ENCODE peak calls at places on chromosomes 11 and 22, in six cellular contexts. W is HCT116, V is A549, Y is PC-9, O is fibroblast of lung, F is lower leg skin. I is an unnamed sample.

GRCh38 chr22:27757928-27758525 is 43.5 kb downstream of the MN1 start:
- DNase-seq in W (no peak), V (no peak), Y (no peak), O (no peak), F (no peak), I (no peak)

GRCh38 chr22:28799125-28799833 is 1.1 kb downstream of the XBP1 start:
- DNase-seq in W (peak; percentile 35), V (peak; percentile 71), Y (peak; percentile 19), O (peak; percentile 88), F (peak; percentile 73), I (peak; percentile 97)

GRCh38 chr11:88886796-88887195 is 179.0 kb downstream of the GRM5 start:
- DNase-seq in W (peak; percentile 55), V (peak; percentile 6), Y (peak; percentile 41), O (no peak), F (no peak), I (peak; percentile 71)

GRCh38 chr11:15716550-15716949 is 601.8 kb downstream of the INSC start:
- DNase-seq in W (no peak), V (no peak), Y (no peak), O (peak; percentile 71), F (no peak), I (no peak)

GRCh38 chr11:68256331-68256741 is 15.4 kb downstream of the C11orf24 start:
- DNase-seq in W (no peak), V (no peak), Y (no peak), O (no peak), F (no peak), I (peak; percentile 10)

GRCh38 chr11:55819330-55819729 is at the start of gene OR5D18:
- DNase-seq in W (no peak), V (no peak), Y (no peak), O (no peak), F (no peak), I (no peak)

GRCh38 chr11:86396403-86396802 is 21.7 kb downstream of the CCDC81 start:
- DNase-seq in W (no peak), V (no peak), Y (no peak), O (peak; percentile 81), F (no peak), I (peak; percentile 36)

GRCh38 chr22:30827646-30828045 is 133.0 kb downstream of the OSBP2 start:
- DNase-seq in W (no peak), V (no peak), Y (no peak), O (no peak), F (no peak), I (no peak)

GRCh38 chr11:22491826-22492225 is 133.8 kb downstream of the FANCF start:
- DNase-seq in W (no peak), V (no peak), Y (no peak), O (peak; percentile 81), F (no peak), I (no peak)

GRCh38 chr11:31870609-31871309 is 59.6 kb upstream of the PAX6 start:
- DNase-seq in W (peak; percentile 48), V (peak; percentile 47), Y (peak; percentile 50), O (peak; percentile 33), F (no peak), I (peak; percentile 45)

GRCh38 chr22:36385491-36386350 is 2.0 kb downstream of the MYH9 start:
- DNase-seq in W (no peak), V (no peak), Y (peak; percentile 91), O (peak; percentile 48), F (no peak), I (no peak)

GRCh38 chr11:118295834-118296454 is 8.6 kb upstream of the CD3E start:
- DNase-seq in W (peak; percentile 43), V (no peak), Y (no peak), O (peak; percentile 27), F (no peak), I (peak; percentile 14)

GRCh38 chr22:30282616-30283046 is 6.7 kb downstream of the CASTOR1 start:
- DNase-seq in W (no peak), V (no peak), Y (no peak), O (no peak), F (no peak), I (no peak)

GRCh38 chr11:65500262-65501004 is 1.6 kb downstream of the MALAT1 start:
- DNase-seq in W (no peak), V (no peak), Y (no peak), O (peak; percentile 41), F (no peak), I (peak; percentile 78)

GRCh38 chr11:113906515-113906914 is 1.9 kb downstream of the HTR3B start:
- DNase-seq in W (no peak), V (no peak), Y (no peak), O (no peak), F (no peak), I (no peak)

GRCh38 chr11:115418081-115418480 is 86.1 kb downstream of the CADM1 start:
- DNase-seq in W (no peak), V (no peak), Y (no peak), O (no peak), F (no peak), I (no peak)

GRCh38 chr11:116787436-116787785 is 412 bp downstream of the ZPR1 start:
- DNase-seq in W (no peak), V (no peak), Y (no peak), O (no peak), F (no peak), I (no peak)

GRCh38 chr11:35096737-35097136 is 42.2 kb upstream of the CD44 start:
- DNase-seq in W (no peak), V (no peak), Y (no peak), O (no peak), F (no peak), I (no peak)

GRCh38 chr11:119339581-119340334 is 925 bp downstream of the C1QTNF5 start:
- DNase-seq in W (no peak), V (no peak), Y (peak; percentile 59), O (peak; percentile 42), F (no peak), I (peak; percentile 57)

GRCh38 chr22:46336119-46337078 is 885 bp downstream of the TRMU start:
- DNase-seq in W (no peak), V (no peak), Y (no peak), O (peak; percentile 23), F (no peak), I (peak; percentile 10)

GRCh38 chr22:31980628-31981027 is 36.3 kb downstream of the YWHAH start:
- DNase-seq in W (no peak), V (no peak), Y (no peak), O (no peak), F (no peak), I (no peak)

GRCh38 chr11:117613521-117613920 is 183.5 kb downstream of the DSCAML1 start:
- DNase-seq in W (no peak), V (no peak), Y (no peak), O (no peak), F (no peak), I (no peak)

GRCh38 chr22:45292675-45293402 is 8.1 kb downstream of the UPK3A start:
- DNase-seq in W (no peak), V (no peak), Y (no peak), O (no peak), F (no peak), I (no peak)

GRCh38 chr11:36817336-36817965 is 219.4 kb upstream of the RAG2 start:
- DNase-seq in W (no peak), V (no peak), Y (no peak), O (no peak), F (no peak), I (peak; percentile 9)

GRCh38 chr22:33381531-33382406 is 323.6 kb upstream of the SYN3 start:
- DNase-seq in W (no peak), V (no peak), Y (no peak), O (no peak), F (no peak), I (no peak)

GRCh38 chr11:70270877-70271634 is 566 bp downstream of the PPFIA1 start:
- DNase-seq in W (no peak), V (peak; percentile 58), Y (peak; percentile 53), O (peak; percentile 73), F (no peak), I (peak; percentile 72)

GRCh38 chr11:19913236-19913892 is 200.7 kb downstream of the NAV2 start:
- DNase-seq in W (no peak), V (no peak), Y (no peak), O (no peak), F (no peak), I (peak; percentile 62)

GRCh38 chr11:120316880-120317688 is 8.0 kb upstream of the TLCD5 start:
- DNase-seq in W (no peak), V (no peak), Y (peak; percentile 87), O (no peak), F (peak; percentile 87), I (peak; percentile 87)

GRCh38 chr11:111416231-111416960 is 37.3 kb upstream of the POU2AF1 start:
- DNase-seq in W (no peak), V (no peak), Y (no peak), O (no peak), F (no peak), I (no peak)
- H3K4me3 ChIP-seq in W (no peak overlapping the region), V (no peak overlapping the region), Y (no peak overlapping the region), O (no peak overlapping the region), F (no peak overlapping the region), I (no peak overlapping the region)

DNA sequence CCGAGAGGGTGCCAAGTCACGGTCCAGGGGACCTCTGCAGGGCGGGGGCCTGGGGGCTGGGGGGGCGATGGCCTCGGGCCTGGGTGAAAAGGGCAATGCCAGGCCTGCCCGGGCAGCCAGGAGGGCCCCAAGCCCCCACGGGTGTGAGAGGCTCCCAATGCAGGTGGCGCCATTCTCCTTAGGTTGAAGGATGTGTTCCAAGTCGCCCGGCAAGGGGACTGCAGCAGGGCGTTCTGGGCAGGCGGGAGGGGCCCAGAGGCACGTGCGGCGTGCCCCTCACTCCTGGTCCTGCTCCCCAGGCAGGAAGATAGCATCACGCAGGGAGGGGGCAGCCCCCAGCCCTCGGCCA is 730 bp upstream of the TNNI2 start:
- DNase-seq in W (no peak), V (no peak), Y (no peak), O (no peak), F (no peak), I (no peak)
- TF ChIP-seq CTCF in W (no peak), V (peak; percentile 36), Y (peak; percentile 6), O (no peak), F (no peak), I (no peak)

DNA sequence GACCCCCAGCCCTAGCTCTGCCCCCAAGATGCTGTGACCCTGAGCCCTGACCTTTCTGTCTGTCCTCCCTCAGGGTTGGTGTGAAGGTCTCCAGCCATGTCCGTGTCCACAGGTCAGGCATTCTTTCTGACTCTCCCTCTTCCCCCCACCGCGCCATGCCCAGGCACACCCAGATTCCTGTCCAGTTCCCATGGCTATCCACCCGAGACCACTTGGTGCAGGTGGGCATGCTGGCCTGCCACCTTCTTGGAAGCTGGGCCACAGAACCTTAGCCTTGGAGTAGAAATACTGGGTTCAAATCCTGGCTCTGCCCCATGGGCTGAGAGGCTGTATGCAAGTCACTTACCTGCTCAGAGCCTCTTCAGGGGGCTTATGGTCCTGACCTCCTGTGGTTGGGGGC is 2.3 kb upstream of the PLCB3 start:
- DNase-seq in W (no peak), V (no peak), Y (no peak), O (no peak), F (no peak), I (no peak)
- H3K4me3 ChIP-seq in W (no peak overlapping the region), V (no peak overlapping the region), Y (no peak overlapping the region), O (no peak overlapping the region), F (no peak overlapping the region), I (no peak overlapping the region)

DNA sequence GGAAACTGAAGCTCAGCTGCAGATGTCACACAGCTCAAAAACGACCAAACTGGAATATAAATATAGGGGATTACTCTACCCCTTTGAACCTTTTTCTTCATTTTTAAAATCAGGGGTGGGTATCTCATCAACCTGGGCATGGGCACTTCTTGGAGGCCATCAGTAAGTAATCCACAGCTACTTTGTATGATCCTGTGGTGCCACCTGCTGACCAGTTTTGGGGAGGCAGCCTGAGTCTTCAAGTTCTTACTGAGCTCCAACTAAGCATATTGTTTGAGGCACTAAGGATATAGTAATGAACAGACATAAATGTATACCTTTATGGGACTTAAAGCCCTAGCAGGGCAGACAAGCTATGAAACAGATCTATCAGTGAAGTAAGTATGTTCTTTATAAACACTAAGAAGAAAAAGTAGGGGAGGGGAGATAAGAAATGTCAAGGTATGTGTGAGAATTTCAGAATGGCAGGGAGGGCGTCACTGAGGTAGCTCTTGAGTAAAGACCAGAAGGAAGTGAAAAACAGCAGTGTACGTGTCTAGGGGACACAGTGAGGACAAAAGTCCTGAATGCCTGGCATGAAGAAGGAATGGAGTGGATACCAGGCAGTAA is 18.4 kb downstream of the TUB start:
- DNase-seq in W (peak; percentile 68), V (peak; percentile 56), Y (peak; percentile 66), O (peak; percentile 67), F (peak; percentile 78), I (peak; percentile 90)
- TF ChIP-seq CTCF in W (peak; percentile 84), V (peak; percentile 85), Y (peak; percentile 85), O (peak; percentile 90), F (no peak), I (peak; percentile 85)